ENCODE peak calls at places on chromosomes 1 and 21, in five cellular contexts. S is stomach, A is esophagus muscularis mucosa, Z is ovary, Q is mesenchymal stem cell. P is an unnamed sample. For H3K27me3 and H3K9me3, the result is how much of the 10 kb centered on the place peaks cover.

GRCh38 chr1:162690672-162691434 is 58.6 kb downstream of the DDR2 start:
- DNase-seq in S (no peak), A (no peak), Z (peak), Q (peak), P (peak)

GRCh38 chr1:201790261-201790660 is 38.7 kb upstream of the IPO9 start:
- DNase-seq in S (no peak), A (no peak), Z (no peak), Q (peak), P (peak)

GRCh38 chr21:42238185-42238934 is 19.4 kb downstream of the ABCG1 start:
- DNase-seq in S (no peak), A (no peak), Z (no peak), Q (no peak), P (no peak)

GRCh38 chr1:169127305-169127704 is 20.8 kb downstream of the ATP1B1 start:
- DNase-seq in S (no peak), A (no peak), Z (no peak), Q (no peak), P (no peak)

GRCh38 chr21:41124626-41125240 is 43.2 kb upstream of the BACE2 start:
- DNase-seq in S (no peak), A (no peak), Z (no peak), Q (no peak), P (peak)

GRCh38 chr1:49052102-49052501 is 275.4 kb upstream of the BEND5 start:
- DNase-seq in S (no peak), A (no peak), Z (no peak), Q (no peak), P (no peak)

GRCh38 chr1:45994423-45994822 is 138.0 kb downstream of the PIK3R3 start:
- DNase-seq in S (no peak), A (no peak), Z (no peak), Q (no peak), P (no peak)

GRCh38 chr1:160629286-160630210 is 17.3 kb downstream of the SLAMF1 start:
- DNase-seq in S (peak), A (no peak), Z (no peak), Q (no peak), P (no peak)

GRCh38 chr21:23740463-23740862 is 1866.8 kb downstream of the MRPL39 start:
- DNase-seq in S (no peak), A (no peak), Z (no peak), Q (no peak), P (peak)

GRCh38 chr21:17359781-17360180 is 153.1 kb upstream of the CXADR start:
- DNase-seq in S (no peak), A (no peak), Z (no peak), Q (no peak), P (no peak)

GRCh38 chr1:113271039-113271438 is 119.3 kb upstream of the MAGI3 start:
- DNase-seq in S (no peak), A (no peak), Z (no peak), Q (no peak), P (no peak)

GRCh38 chr1:81880781-81881180 is 80.0 kb downstream of the ADGRL2 start:
- DNase-seq in S (no peak), A (no peak), Z (no peak), Q (no peak), P (no peak)

GRCh38 chr1:31977361-31978131 is 36.1 kb upstream of the KHDRBS1 start:
- DNase-seq in S (no peak), A (no peak), Z (no peak), Q (peak), P (peak)

GRCh38 chr1:10631121-10631810 is 156.5 kb downstream of the PEX14 start:
- DNase-seq in S (no peak), A (no peak), Z (no peak), Q (no peak), P (no peak)

GRCh38 chr1:32742956-32743355 is 40.4 kb upstream of the SYNC start:
- DNase-seq in S (peak), A (no peak), Z (no peak), Q (no peak), P (no peak)

GRCh38 chr1:87154351-87154750 is 174.3 kb upstream of the LMO4 start:
- DNase-seq in S (no peak), A (no peak), Z (no peak), Q (no peak), P (no peak)

GRCh38 chr1:208335386-208335785 is 91.2 kb upstream of the PLXNA2 start:
- DNase-seq in S (no peak), A (no peak), Z (no peak), Q (no peak), P (no peak)

GRCh38 chr1:240732390-240732789 is 120.4 kb upstream of the GREM2 start:
- DNase-seq in S (no peak), A (no peak), Z (no peak), Q (peak), P (no peak)

GRCh38 chr1:44537538-44537937 is 132.5 kb downstream of the RNF220 start:
- DNase-seq in S (no peak), A (no peak), Z (no peak), Q (no peak), P (no peak)

GRCh38 chr1:116806671-116807070 is 52.4 kb downstream of the CD2 start:
- DNase-seq in S (no peak), A (peak), Z (no peak), Q (no peak), P (no peak)

GRCh38 chr1:67608661-67609571 is 76.1 kb upstream of the GADD45A start:
- DNase-seq in S (no peak), A (no peak), Z (no peak), Q (no peak), P (no peak)

GRCh38 chr1:45913183-45913924 is 109.9 kb downstream of the MAST2 start:
- DNase-seq in S (no peak), A (no peak), Z (peak), Q (peak), P (peak)

GRCh38 chr1:71393301-71393700 is 312.5 kb upstream of the ZRANB2 start:
- DNase-seq in S (no peak), A (no peak), Z (no peak), Q (no peak), P (no peak)

GRCh38 chr1:45568421-45568820 is 15.4 kb upstream of the NASP start:
- DNase-seq in S (no peak), A (no peak), Z (no peak), Q (no peak), P (no peak)

GRCh38 chr1:175132456-175132855 is 60.1 kb downstream of the KIAA0040 start:
- DNase-seq in S (no peak), A (no peak), Z (no peak), Q (peak), P (peak)

GRCh38 chr1:213572939-213573647 is 414.7 kb upstream of the PROX1 start:
- DNase-seq in S (no peak), A (no peak), Z (no peak), Q (no peak), P (no peak)
- H3K4me3 ChIP-seq in S (no peak), A (no peak), Z (no peak), Q (no peak), P (no peak)

DNA sequence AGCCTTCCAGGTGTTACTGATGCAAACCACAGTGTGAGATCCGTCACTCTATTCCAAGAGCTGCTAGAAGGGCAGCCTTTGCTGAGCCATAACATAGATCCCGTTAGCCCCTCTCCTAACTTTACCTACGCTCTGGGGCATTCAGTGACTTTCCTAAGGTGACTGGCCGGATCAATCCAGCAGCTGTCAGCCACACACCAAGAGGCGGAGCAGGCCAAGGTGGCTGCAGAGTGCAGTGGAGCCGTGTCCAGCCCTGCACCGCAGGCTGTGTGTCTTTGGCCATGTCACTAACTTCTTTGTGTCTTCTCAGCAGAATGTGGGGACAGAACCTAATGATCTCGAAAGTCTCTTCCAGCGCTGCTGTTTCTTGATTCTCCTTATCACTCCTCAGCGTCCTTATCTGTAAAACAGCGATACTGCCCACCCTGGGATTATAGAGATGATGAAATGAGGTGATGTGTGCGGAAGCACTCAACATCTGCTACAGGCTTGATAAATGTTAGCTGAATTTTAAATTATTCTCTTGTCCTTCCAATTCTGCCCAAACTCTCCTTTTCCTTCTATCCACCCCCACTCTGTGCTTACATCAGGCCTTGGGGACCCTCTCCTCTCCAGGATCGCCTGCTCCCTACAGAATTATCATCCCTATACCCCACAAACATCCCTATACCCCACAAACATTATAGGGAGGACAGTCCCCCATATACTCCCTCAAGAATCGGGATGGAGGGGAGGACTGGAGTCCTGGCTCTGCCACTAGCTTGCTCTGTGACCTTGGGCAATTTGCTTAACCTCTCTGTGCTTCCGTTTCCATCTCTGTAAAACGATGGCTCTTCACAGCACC is 25.8 kb upstream of the LRRN2 start:
- DNase-seq in S (no peak), A (no peak), Z (no peak), Q (no peak), P (no peak)
- H3K27me3 ChIP-seq in S (under half), A (under half), Z (under half), Q (half or more), P (under half)

DNA sequence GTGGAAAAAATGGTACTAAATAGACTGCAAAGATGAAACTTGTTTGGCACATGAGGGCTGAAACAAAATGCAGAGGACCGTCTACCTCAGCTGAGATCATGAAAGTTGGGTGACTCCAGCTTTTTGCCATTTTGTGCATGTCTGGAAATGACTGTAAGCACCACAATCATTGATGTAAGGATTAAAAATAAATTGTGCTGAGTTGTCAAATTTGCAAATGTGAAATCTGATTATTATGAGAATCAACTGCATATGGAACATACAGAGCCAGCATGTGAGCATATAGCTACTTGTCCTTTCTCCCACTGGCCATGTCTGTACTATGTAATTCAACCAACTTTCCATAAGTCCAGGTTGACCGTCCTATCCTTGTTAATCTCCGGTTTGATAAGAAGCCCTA is 736.9 kb upstream of the PRMT6 start:
- DNase-seq in S (no peak), A (no peak), Z (no peak), Q (no peak), P (no peak)
- H3K9me3 ChIP-seq in S (under half), A (under half), Z (under half), Q (under half), P (under half)

DNA sequence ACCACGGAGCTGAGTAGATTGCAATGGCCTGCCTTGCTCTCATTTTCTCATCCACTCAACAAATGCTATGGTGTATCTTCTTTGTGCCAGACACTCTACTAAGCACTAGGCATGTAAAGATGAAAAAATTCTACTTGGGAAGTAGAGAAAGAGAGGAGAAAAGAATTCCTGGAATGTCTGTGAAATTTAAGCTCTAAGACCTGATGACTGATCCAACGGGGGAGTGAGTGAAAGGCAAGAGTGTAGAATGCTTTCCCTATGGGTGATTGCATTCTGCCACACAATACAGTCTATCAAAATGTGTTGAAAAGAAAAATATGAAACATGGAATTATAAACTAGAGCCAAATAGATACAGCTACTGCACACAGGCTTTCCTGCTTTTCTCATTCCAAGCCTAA is 82.3 kb downstream of the CYYR1 start:
- DNase-seq in S (no peak), A (no peak), Z (no peak), Q (no peak), P (no peak)
- H3K4me3 ChIP-seq in S (no peak), A (no peak), Z (no peak), Q (no peak), P (no peak)

GRCh38 chr1:91161749-91162148 is 139.9 kb upstream of the ZNF644 start:
- DNase-seq in S (no peak), A (peak), Z (no peak), Q (no peak), P (no peak)

GRCh38 chr1:91165033-91165654 is 143.3 kb upstream of the ZNF644 start:
- DNase-seq in S (peak), A (peak), Z (peak), Q (peak), P (peak)

GRCh38 chr1:91160363-91161075 is 138.7 kb upstream of the ZNF644 start:
- DNase-seq in S (no peak), A (peak), Z (no peak), Q (no peak), P (no peak)

GRCh38 chr1:91162613-91163012 is 140.8 kb upstream of the ZNF644 start:
- DNase-seq in S (no peak), A (no peak), Z (no peak), Q (no peak), P (no peak)

GRCh38 chr1:91161166-91161565 is 139.3 kb upstream of the ZNF644 start:
- DNase-seq in S (no peak), A (peak), Z (no peak), Q (no peak), P (no peak)
- H3K27me3 ChIP-seq in S (under half), A (under half), Z (under half), Q (under half), P (under half)

DNA sequence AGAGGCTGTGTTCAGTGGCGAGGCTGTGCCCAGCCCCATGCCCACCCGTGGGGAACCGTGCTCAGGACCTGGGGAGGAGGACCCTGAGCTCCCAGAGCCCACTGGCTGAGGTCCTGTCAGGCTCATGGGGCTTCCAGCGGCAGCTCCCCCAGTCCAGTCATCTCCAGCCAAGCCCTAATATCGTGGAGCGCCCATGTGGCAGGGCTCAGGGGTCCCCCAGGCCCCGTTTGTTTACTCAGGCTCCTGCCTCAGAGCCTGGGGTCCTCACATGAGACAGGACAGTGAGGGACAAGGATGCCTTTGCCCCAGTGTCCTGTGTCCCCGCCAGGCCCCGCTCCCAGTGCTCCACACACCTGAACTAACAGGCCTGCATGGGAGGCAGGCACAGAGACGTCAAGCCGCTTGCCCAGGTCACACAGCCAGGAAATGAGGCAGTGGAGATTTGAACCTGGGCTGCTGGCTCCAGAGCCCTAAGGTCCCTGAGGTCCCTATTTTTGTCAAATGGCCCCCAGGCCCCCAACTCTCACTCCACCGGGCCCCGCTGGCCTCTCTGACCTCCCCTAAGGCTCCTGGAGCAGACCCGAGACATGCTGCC is 100.7 kb upstream of the ACTRT2 start:
- DNase-seq in S (no peak), A (no peak), Z (no peak), Q (no peak), P (no peak)
- H3K9me3 ChIP-seq in S (under half), A (under half), Z (under half), Q (under half), P (under half)

P was measured in MG63.